ENCODE peak calls at places on chromosomes 6 and 20, in four cellular contexts. O, E, R and V are unnamed samples.

GRCh38 chr6:108735991-108736345 is 112.3 kb upstream of the ARMC2 start:
- DNase-seq in O (no peak), E (no peak), R (no peak), V (no peak)

GRCh38 chr6:42453649-42454427 is 2.1 kb upstream of the TRERF1 start:
- DNase-seq in O (no peak), E (no peak), R (no peak), V (no peak)

GRCh38 chr20:54255157-54255556 is 47.3 kb downstream of the PFDN4 start:
- DNase-seq in O (no peak), E (no peak), R (no peak), V (no peak)

GRCh38 chr6:169988769-169989550 is 237.5 kb downstream of the ERMARD start:
- DNase-seq in O (no peak), E (no peak), R (no peak), V (no peak)

GRCh38 chr6:143270026-143270425 is 180.5 kb downstream of the ADAT2 start:
- DNase-seq in O (no peak), E (no peak), R (no peak), V (no peak)

GRCh38 chr6:17395112-17395511 is 1.7 kb downstream of the CAP2 start:
- DNase-seq in O (no peak), E (no peak), R (no peak), V (no peak)

GRCh38 chr6:78583079-78583478 is 284.3 kb upstream of the IRAK1BP1 start:
- DNase-seq in O (no peak), E (no peak), R (no peak), V (no peak)

GRCh38 chr6:105817961-105818360 is 268.2 kb upstream of the PRDM1 start:
- DNase-seq in O (no peak), E (no peak), R (no peak), V (no peak)

GRCh38 chr6:109381007-109381746 is 1.1 kb downstream of the CD164 start:
- DNase-seq in O (no peak), E (no peak), R (no peak), V (peak)

GRCh38 chr20:57893364-57894001 is 183.7 kb upstream of the PMEPA1 start:
- DNase-seq in O (no peak), E (no peak), R (no peak), V (no peak)

GRCh38 chr6:30544666-30545272 is 11.5 kb downstream of the GNL1 start:
- DNase-seq in O (no peak), E (peak), R (no peak), V (peak)

GRCh38 chr6:136067731-136068341 is 182.3 kb downstream of the MTFR2 start:
- DNase-seq in O (peak), E (no peak), R (no peak), V (no peak)

GRCh38 chr6:109760208-109760607 is 69.1 kb downstream of the FIG4 start:
- DNase-seq in O (no peak), E (no peak), R (no peak), V (no peak)

GRCh38 chr6:53530780-53531386 is 14.0 kb downstream of the GCLC start:
- DNase-seq in O (no peak), E (no peak), R (no peak), V (no peak)

GRCh38 chr6:3911130-3911529 is 62.0 kb downstream of the FAM50B start:
- DNase-seq in O (no peak), E (no peak), R (no peak), V (no peak)

GRCh38 chr6:39079197-39079596 is 30.6 kb downstream of the GLP1R start:
- DNase-seq in O (no peak), E (no peak), R (no peak), V (no peak)

GRCh38 chr6:161233986-161234620 is 39.8 kb downstream of the AGPAT4 start:
- DNase-seq in O (no peak), E (no peak), R (no peak), V (no peak)

GRCh38 chr6:150016324-150017185 is 8.8 kb downstream of the RAET1L start:
- DNase-seq in O (no peak), E (peak), R (peak), V (peak)